ENCODE peak calls at places on chromosomes 2 and 18, in eight cellular contexts. K, X, J, B, I, Z, Q and O are unnamed samples.

GRCh38 chr2:183919167-183919566 is 679.2 kb upstream of the ZNF804A start:
- DNase-seq in J (no peak), I (no peak), K (no peak), B (no peak), Z (no peak), X (no peak), Q (no peak), O (no peak)

GRCh38 chr2:214902273-214902672 is 92.8 kb upstream of the BARD1 start:
- DNase-seq in J (no peak), Z (no peak), I (no peak), B (no peak), X (no peak), Q (no peak), K (no peak), O (no peak)

GRCh38 chr2:203327918-203328734 is at the start of gene ABI2:
- DNase-seq in X (peak; percentile 60), J (peak; percentile 86), Q (peak; percentile 96), I (peak; percentile 92), K (peak; percentile 89), Z (peak; percentile 69), B (no peak), O (peak; percentile 80)

GRCh38 chr18:35117951-35118411 is 76.8 kb downstream of the MAPRE2 start:
- DNase-seq in X (peak; percentile 79), B (peak; percentile 23), Q (no peak), J (peak; percentile 62), Z (peak; percentile 70), K (no peak), I (peak; percentile 72), O (peak; percentile 53)

GRCh38 chr2:17069564-17069963 is 403.9 kb upstream of the CYRIA start:
- DNase-seq in X (no peak), B (no peak), I (no peak), K (no peak), Z (no peak), J (no peak), Q (no peak), O (no peak)

GRCh38 chr18:40056085-40056484 is 1898.9 kb upstream of the PIK3C3 start:
- DNase-seq in J (no peak), I (no peak), Q (no peak), X (peak; percentile 1), K (no peak), B (no peak), Z (no peak), O (peak; percentile 7)

GRCh38 chr2:240839152-240840143 is 19.4 kb upstream of the KIF1A start:
- DNase-seq in K (peak; percentile 15), I (peak; percentile 80), J (no peak), X (peak; percentile 25), B (no peak), Q (no peak), Z (peak; percentile 41), O (no peak)

GRCh38 chr2:136139601-136140000 is 21.7 kb upstream of the CXCR4 start:
- DNase-seq in K (no peak), B (no peak), Q (no peak), X (no peak), J (no peak), Z (no peak), I (no peak), O (no peak)

GRCh38 chr2:179751184-179751809 is 110.1 kb downstream of the ZNF385B start:
- DNase-seq in B (no peak), I (peak; percentile 48), Z (peak; percentile 47), X (peak; percentile 58), J (no peak), K (no peak), Q (peak; percentile 42), O (peak; percentile 60)

GRCh38 chr2:68365087-68365486 is at the start of gene PLEK:
- DNase-seq in Z (no peak), K (peak; percentile 93), X (no peak), B (no peak), J (peak; percentile 55), I (no peak), Q (no peak), O (no peak)

GRCh38 chr2:12340164-12340563 is 376.6 kb upstream of the TRIB2 start:
- DNase-seq in K (no peak), I (peak; percentile 80), J (no peak), Z (peak; percentile 87), Q (no peak), X (peak; percentile 71), B (no peak), O (peak; percentile 47)

GRCh38 chr18:69845588-69846506 is 101.8 kb downstream of the CD226 start:
- DNase-seq in I (no peak), X (no peak), Z (peak; percentile 62), J (no peak), K (no peak), B (no peak), Q (peak; percentile 43), O (no peak)

GRCh38 chr2:232230557-232230956 is 148.0 kb upstream of the ALPP start:
- DNase-seq in K (no peak), B (no peak), Q (peak; percentile 92), X (peak; percentile 23), I (peak; percentile 26), J (no peak), Z (peak; percentile 17), O (peak; percentile 24)

GRCh38 chr2:1645761-1646476 is 98.4 kb downstream of the PXDN start:
- DNase-seq in Q (no peak), J (no peak), B (no peak), I (no peak), Z (no peak), X (no peak), K (peak; percentile 70), O (no peak)

GRCh38 chr2:172829229-172829628 is 93.6 kb downstream of the RAPGEF4 start:
- DNase-seq in Z (peak; percentile 93), K (no peak), X (peak; percentile 35), J (no peak), B (no peak), I (peak; percentile 77), Q (no peak), O (peak; percentile 76)

GRCh38 chr2:70003093-70003830 is 41.8 kb upstream of the ASPRV1 start:
- DNase-seq in B (no peak), X (no peak), Q (no peak), Z (no peak), K (no peak), I (no peak), J (no peak), O (no peak)

DNA sequence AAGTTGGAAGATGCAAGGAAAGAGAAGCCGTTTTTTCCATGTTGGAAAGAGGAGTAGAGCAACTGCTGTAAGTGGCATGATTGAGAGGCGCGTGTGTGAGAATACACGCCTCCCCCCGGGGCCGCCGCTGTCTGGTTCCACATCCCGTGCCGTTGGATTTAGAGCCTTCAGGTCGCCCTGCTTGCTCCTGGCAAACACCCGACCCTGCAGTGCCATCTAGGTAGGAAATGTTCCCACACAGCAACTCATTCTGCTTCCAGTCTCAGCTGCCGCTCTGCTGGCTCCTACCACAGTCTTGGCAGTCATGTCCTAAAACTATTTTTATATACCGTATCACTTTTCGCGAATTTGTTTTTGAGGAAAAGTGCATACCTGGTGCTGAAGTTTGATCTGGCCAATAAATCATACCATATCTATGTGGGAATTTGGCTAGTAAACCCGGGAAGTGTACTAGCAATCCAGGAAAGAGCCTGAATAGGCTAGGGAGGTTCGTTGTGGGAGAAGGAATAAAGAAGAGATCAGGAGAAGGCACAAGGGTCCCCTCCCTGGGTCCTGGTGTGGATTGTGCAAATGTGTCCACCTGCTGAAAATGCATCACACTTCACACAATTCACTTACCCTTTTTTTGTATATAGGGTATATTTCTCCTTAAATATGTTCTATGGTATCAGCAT is 372.7 kb downstream of the FBXO15 start:
- DNase-seq in Q (peak; percentile 37), X (peak; percentile 29), B (peak; percentile 48), J (no peak), Z (no peak), K (no peak), I (no peak), O (no peak)
- H3K4me3 ChIP-seq in Q (no peak overlapping the region), X (no peak overlapping the region), B (no peak overlapping the region), J (no peak overlapping the region), Z (no peak overlapping the region), K (no peak overlapping the region), I (no peak overlapping the region), O (no peak overlapping the region)

GRCh38 chr2:6921321-6921922 is 4.2 kb downstream of the RNF144A start:
- DNase-seq in X (no peak), Q (no peak), B (no peak), J (peak; percentile 46), Z (no peak), K (no peak), I (no peak), O (no peak)

GRCh38 chr2:6924101-6924917 is 7.1 kb downstream of the RNF144A start:
- DNase-seq in Z (no peak), I (no peak), X (no peak), K (no peak), J (no peak), Q (no peak), B (no peak), O (no peak)

GRCh38 chr2:6923319-6923718 is 6.1 kb downstream of the RNF144A start:
- DNase-seq in J (no peak), B (no peak), Q (no peak), Z (no peak), I (no peak), K (no peak), X (peak; percentile 39), O (no peak)

GRCh38 chr2:6919912-6920905 is 3.0 kb downstream of the RNF144A start:
- DNase-seq in X (no peak), I (no peak), Q (peak; percentile 22), J (no peak), Z (no peak), B (no peak), K (no peak), O (no peak)

DNA sequence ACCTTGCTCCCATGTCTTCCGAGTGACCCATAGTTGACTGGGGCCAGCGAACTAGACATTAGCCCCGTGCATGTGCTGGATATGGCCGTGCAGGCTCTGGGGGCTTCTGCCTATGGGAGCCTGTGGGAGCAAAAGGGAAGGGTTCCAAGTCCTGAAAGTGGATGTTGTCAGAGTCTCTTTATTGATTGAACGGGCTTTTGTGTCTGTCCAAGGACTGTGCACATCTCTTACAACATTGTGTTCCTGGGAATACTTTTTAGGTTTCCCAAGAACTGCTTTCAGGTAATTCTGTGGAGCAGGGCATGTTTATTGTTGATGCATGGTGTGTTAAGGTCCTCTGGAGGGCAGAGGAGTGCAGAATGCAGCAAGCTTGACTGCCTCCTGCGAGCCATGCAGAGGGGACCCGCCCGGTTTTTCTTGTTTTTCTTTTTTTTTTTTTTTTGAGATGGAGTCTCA is 5.0 kb downstream of the RNF144A start:
- DNase-seq in K (no peak), Q (peak; percentile 42), X (peak; percentile 56), B (no peak), J (no peak), I (no peak), Z (no peak), O (no peak)
- TF ChIP-seq CTCF in K (peak; percentile 24), Q (peak; percentile 22), X (peak; percentile 17), B (peak; percentile 30), J (no peak), I (no peak), Z (no peak), O (no peak)

GRCh38 chr2:108980076-108980475 is 8.9 kb downstream of the EDAR start:
- DNase-seq in Z (no peak), X (no peak), K (no peak), I (no peak), J (no peak), B (peak; percentile 63), Q (no peak), O (no peak)
- H3K4me3 ChIP-seq in Z (no peak overlapping the region), X (no peak overlapping the region), K (no peak overlapping the region), I (no peak overlapping the region), J (no peak overlapping the region), B (no peak overlapping the region), Q (no peak overlapping the region), O (no peak overlapping the region)

DNA sequence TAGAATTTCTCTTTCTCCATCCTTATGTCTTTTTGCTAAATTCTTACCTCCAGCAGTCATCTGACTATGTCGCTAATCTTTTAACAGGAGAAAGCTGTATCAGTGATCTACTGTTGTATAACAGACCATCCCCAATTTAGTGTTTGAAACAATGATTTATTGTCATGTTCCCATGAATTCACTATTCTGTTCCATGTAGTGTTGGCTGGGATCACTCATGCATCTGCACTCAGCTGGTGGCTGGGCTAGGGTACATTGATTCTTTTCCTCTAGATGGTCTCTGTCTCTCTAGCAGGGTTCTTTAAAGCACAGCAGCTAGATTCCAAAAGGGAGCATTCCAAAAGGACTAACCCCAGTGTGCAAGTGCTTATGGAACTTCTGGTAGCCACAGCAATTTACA is 184.2 kb upstream of the FANCL start:
- DNase-seq in Z (no peak), B (no peak), K (no peak), I (no peak), J (no peak), X (no peak), Q (no peak), O (no peak)
- TF ChIP-seq CTCF in Z (no peak), B (no peak), K (no peak), I (no peak), J (no peak), X (no peak), Q (no peak), O (no peak)